ENCODE peak calls at places on chromosome 13, in four cellular contexts. P is HT-29, W is CD14-positive monocyte, L is NCI-H69. T is an unnamed sample.

GRCh38 chr13:49240017-49240416 is 7.7 kb upstream of the CDADC1 start:
- DNase-seq in P (peak; percentile 55), W (no peak), L (peak; percentile 37), T (peak; percentile 15)

GRCh38 chr13:106083620-106084350 is 451.7 kb downstream of the EFNB2 start:
- DNase-seq in P (peak; percentile 85), W (no peak), L (peak; percentile 69), T (no peak)

GRCh38 chr13:111114362-111115050 is 604 bp upstream of the ARHGEF7 start:
- DNase-seq in P (no peak), W (no peak), L (peak; percentile 74), T (no peak)

GRCh38 chr13:93956416-93956815 is 523.1 kb downstream of the DCT start:
- DNase-seq in P (no peak), W (no peak), L (peak; percentile 73), T (no peak)

GRCh38 chr13:57624565-57625435 is 6.7 kb upstream of the PCDH17 start:
- DNase-seq in P (peak; percentile 91), W (no peak), L (peak; percentile 72), T (no peak)

GRCh38 chr13:20580257-20580656 is 13.3 kb downstream of the IFT88 start:
- DNase-seq in P (no peak), W (no peak), L (peak; percentile 10), T (no peak)

GRCh38 chr13:33323766-33324525 is 38.4 kb upstream of the STARD13 start:
- DNase-seq in P (no peak), W (no peak), L (peak; percentile 52), T (no peak)

GRCh38 chr13:89199138-89199537 is 1528.0 kb downstream of the SLITRK5 start:
- DNase-seq in P (no peak), W (no peak), L (peak; percentile 91), T (no peak)

GRCh38 chr13:33363328-33363727 is 77.8 kb upstream of the STARD13 start:
- DNase-seq in P (no peak), W (peak; percentile 52), L (no peak), T (no peak)

GRCh38 chr13:52599853-52600603 is 42.2 kb upstream of the HNRNPA1L2 start:
- DNase-seq in P (no peak), W (no peak), L (peak; percentile 64), T (no peak)

GRCh38 chr13:51283361-51283760 is 56.1 kb upstream of the SERPINE3 start:
- DNase-seq in P (no peak), W (no peak), L (no peak), T (no peak)

GRCh38 chr13:93529961-93530360 is 303.4 kb downstream of the GPC6 start:
- DNase-seq in P (no peak), W (no peak), L (peak; percentile 96), T (no peak)

GRCh38 chr13:42680748-42681147 is 100.6 kb upstream of the FAM216B start:
- DNase-seq in P (no peak), W (no peak), L (no peak), T (no peak)

GRCh38 chr13:98444381-98444780 is 132.5 kb downstream of the STK24 start:
- DNase-seq in P (no peak), W (no peak), L (no peak), T (no peak)

GRCh38 chr13:45108716-45109706 is 11.3 kb upstream of the GTF2F2 start:
- DNase-seq in P (no peak), W (no peak), L (peak; percentile 2), T (peak; percentile 19)

GRCh38 chr13:76398426-76398825 is 487.8 kb downstream of the KCTD12 start:
- DNase-seq in P (no peak), W (no peak), L (no peak), T (no peak)

GRCh38 chr13:76703621-76704020 is 182.6 kb downstream of the KCTD12 start:
- DNase-seq in P (no peak), W (no peak), L (peak; percentile 5), T (no peak)

GRCh38 chr13:105991622-105992254 is 543.7 kb downstream of the EFNB2 start:
- DNase-seq in P (peak; percentile 89), W (no peak), L (peak; percentile 43), T (no peak)

GRCh38 chr13:41411536-41411935 is 45.8 kb upstream of the RGCC start:
- DNase-seq in P (peak; percentile 70), W (no peak), L (peak; percentile 21), T (no peak)

GRCh38 chr13:106619688-106620555 is 52.0 kb upstream of the ARGLU1 start:
- DNase-seq in P (peak; percentile 69), W (no peak), L (peak; percentile 78), T (peak; percentile 36)

GRCh38 chr13:113526466-113527220 is 36.1 kb upstream of the DCUN1D2 start:
- DNase-seq in P (peak; percentile 8), W (no peak), L (peak; percentile 60), T (no peak)

GRCh38 chr13:49774376-49775005 is 18.0 kb downstream of the KPNA3 start:
- DNase-seq in P (no peak), W (no peak), L (no peak), T (no peak)

GRCh38 chr13:73138276-73138950 is 79.6 kb downstream of the KLF5 start:
- DNase-seq in P (peak; percentile 79), W (no peak), L (peak; percentile 47), T (no peak)

GRCh38 chr13:46721054-46721453 is 75.9 kb downstream of the ESD start:
- DNase-seq in P (peak; percentile 78), W (no peak), L (peak; percentile 46), T (peak; percentile 42)

GRCh38 chr13:100208596-100208995 is 119.7 kb downstream of the PCCA start:
- DNase-seq in P (no peak), W (no peak), L (no peak), T (no peak)

GRCh38 chr13:93058301-93058700 is 168.3 kb upstream of the GPC6 start:
- DNase-seq in P (no peak), W (no peak), L (no peak), T (no peak)

GRCh38 chr13:23956106-23956505 is 58.8 kb upstream of the C1QTNF9B start:
- DNase-seq in P (peak; percentile 37), W (no peak), L (no peak), T (no peak)

GRCh38 chr13:42110410-42111155 is 62.1 kb downstream of the DGKH start:
- DNase-seq in P (peak; percentile 93), W (no peak), L (peak; percentile 64), T (peak; percentile 56)